ENCODE peak calls at places on chromosomes 11 and 22, in five cellular contexts. F is HCT116, N is K562, E is HepG2, H is H1. X is an unnamed sample.

GRCh38 chr11:95659088-95659487 is 130.5 kb downstream of the FAM76B start:
- DNase-seq in F (no peak), N (no peak), E (no peak), H (no peak), X (no peak)

GRCh38 chr22:30186535-30186934 is 60.0 kb downstream of the LIF start:
- DNase-seq in F (no peak), N (no peak), E (peak), H (no peak), X (no peak)

GRCh38 chr11:113161671-113162589 is 152.5 kb upstream of the TTC12 start:
- DNase-seq in F (no peak), N (no peak), E (no peak), H (no peak), X (no peak)

GRCh38 chr11:13800901-13801300 is 132.4 kb downstream of the FAR1 start:
- DNase-seq in F (no peak), N (no peak), E (no peak), H (no peak), X (no peak)

GRCh38 chr11:113247231-113247630 is 67.2 kb upstream of the TTC12 start:
- DNase-seq in F (no peak), N (no peak), E (no peak), H (no peak), X (no peak)

GRCh38 chr11:56705784-56706396 is 7.0 kb downstream of the OR9G1 start:
- DNase-seq in F (no peak), N (no peak), E (no peak), H (no peak), X (no peak)

GRCh38 chr11:28303477-28304191 is 195.4 kb downstream of the METTL15 start:
- DNase-seq in F (no peak), N (no peak), E (no peak), H (no peak), X (no peak)

GRCh38 chr11:87120937-87121336 is 83.2 kb downstream of the TMEM135 start:
- DNase-seq in F (no peak), N (no peak), E (peak), H (no peak), X (no peak)

GRCh38 chr22:26891431-26891830 is 234.0 kb downstream of the MIAT start:
- DNase-seq in F (no peak), N (no peak), E (no peak), H (no peak), X (no peak)

GRCh38 chr11:44179173-44179572 is 83.7 kb downstream of the EXT2 start:
- DNase-seq in F (no peak), N (no peak), E (no peak), H (no peak), X (no peak)

GRCh38 chr11:132408877-132409276 is 1038.5 kb downstream of the NTM start:
- DNase-seq in F (no peak), N (no peak), E (no peak), H (no peak), X (no peak)

GRCh38 chr11:109071712-109072524 is 350.1 kb upstream of the C11orf87 start:
- DNase-seq in F (no peak), N (no peak), E (no peak), H (no peak), X (no peak)
- TF ChIP-seq ZNF274 in F (no peak), N (no peak), E (no peak), H (no peak), X (no peak)

DNA sequence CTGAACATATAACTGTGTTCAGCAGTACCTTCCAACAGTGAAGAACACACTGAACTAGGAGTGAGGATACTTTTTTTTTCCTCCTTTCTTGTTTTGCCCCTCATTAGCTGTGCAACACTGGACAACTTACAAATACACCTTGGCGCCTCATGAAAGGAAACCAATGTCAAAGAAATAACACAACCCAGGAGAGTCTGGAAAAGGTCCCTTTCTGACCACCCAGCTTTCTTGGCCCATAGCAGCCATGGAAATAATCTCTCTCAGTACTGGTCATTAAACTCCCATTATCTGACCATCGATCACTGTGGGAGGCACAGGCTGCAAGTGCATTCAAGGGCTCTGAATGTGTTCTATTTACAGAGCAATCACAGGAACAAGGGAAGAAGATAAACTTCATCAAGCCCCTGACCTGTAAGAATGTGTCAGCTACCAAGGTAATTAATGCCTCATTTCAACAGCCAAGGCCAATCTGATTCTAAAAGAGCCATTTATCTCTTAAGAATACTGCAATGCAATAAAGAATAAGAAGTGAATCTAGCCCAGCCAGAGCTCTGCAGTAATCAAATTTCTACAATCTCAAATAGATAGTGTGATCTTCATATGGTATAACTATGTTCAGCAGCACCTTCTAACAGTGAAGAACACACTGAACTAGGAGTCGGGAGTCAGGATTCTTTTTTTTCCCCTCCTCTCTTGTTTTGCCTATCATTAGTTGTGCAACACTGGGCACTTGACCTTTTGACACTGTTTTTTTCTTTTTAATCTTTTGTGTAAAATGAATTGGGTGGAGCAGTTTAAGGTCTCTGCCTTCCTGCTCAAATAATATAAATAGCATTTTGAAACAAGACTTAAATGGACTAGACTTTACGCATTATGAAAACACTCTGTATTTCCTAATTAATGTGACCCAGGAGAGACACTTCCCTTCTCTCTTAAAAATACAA is 39.9 kb downstream of the CTSC start:
- DNase-seq in F (no peak), N (no peak), E (peak), H (no peak), X (no peak)
- TF ChIP-seq ZNF274 in F (no peak), N (no peak), E (no peak), H (no peak), X (no peak)

DNA sequence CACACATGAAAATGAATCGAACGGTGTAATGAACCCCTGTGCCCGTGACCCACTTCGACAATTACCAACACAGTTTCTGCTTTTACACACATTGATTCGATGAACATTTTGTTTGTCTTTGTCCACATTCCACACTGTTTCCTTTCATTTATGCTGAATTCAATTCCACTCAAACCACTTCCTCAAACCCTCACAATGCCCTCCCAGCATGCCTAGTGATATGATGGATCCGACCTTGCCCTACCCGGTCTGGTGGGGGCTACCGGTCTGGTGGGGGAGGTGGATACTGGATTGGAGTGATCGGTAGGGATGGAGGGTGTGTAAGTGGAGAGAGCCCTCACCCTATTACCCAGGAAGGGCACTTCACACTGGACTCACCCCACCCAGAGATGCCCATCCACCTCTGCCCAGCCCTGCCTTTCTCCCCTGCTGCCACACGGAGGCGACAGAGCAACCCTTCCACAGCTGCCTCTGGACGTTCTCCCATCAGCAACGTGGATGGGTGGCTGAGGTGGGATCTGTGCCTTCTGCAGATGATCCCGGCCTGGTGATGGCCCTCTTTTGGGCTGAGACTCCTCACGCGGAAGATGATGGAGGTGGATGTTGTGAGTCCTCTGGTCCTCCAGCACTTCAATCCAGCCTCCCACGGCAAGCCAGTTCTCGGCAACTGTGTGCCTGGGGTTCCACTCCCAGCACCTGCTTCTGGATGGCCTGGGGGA is 33.0 kb upstream of the P2RY2 start:
- DNase-seq in F (peak), N (peak), E (peak), H (no peak), X (no peak)
- TF ChIP-seq ZNF274 in F (no peak), N (no peak), E (no peak), H (no peak), X (no peak)

GRCh38 chr22:40593460-40594273 is 42.9 kb downstream of the MRTFA start:
- DNase-seq in F (no peak), N (no peak), E (peak), H (no peak), X (no peak)
- TF ChIP-seq ZNF274 in F (no peak), N (no peak), E (no peak), H (no peak), X (no peak)

X was measured in NT2/D1.